ENCODE peak calls at places on chromosomes 6 and 20, in nine cellular contexts. C, N, O, H, U, V, A, L and W are unnamed samples.

GRCh38 chr6:116313377-116313776 is 33.6 kb upstream of the TSPYL1 start:
- DNase-seq in C (no peak), L (peak; percentile 57), H (no peak), A (peak; percentile 42), O (no peak), U (no peak), V (no peak), N (no peak), W (no peak)

GRCh38 chr20:58053391-58054055 is 174.9 kb downstream of the ANKRD60 start:
- DNase-seq in A (no peak), C (no peak), O (no peak), H (no peak), N (no peak), U (no peak), V (no peak), L (no peak), W (no peak)

GRCh38 chr20:59412896-59413295 is 112.5 kb downstream of the EDN3 start:
- DNase-seq in O (no peak), H (no peak), N (no peak), V (no peak), U (no peak), A (no peak), C (no peak), L (no peak), W (no peak)

GRCh38 chr6:14035448-14035847 is 82.1 kb upstream of the CD83 start:
- DNase-seq in H (no peak), A (peak; percentile 96), N (no peak), L (no peak), C (no peak), O (no peak), U (no peak), V (peak; percentile 55), W (no peak)

GRCh38 chr20:16748058-16748457 is at the start of gene OTOR:
- DNase-seq in H (no peak), L (no peak), V (no peak), C (no peak), N (no peak), A (no peak), U (no peak), O (no peak), W (no peak)

GRCh38 chr6:130309028-130309427 is 56.8 kb upstream of the TMEM200A start:
- DNase-seq in N (no peak), U (no peak), A (no peak), L (no peak), H (no peak), O (no peak), V (no peak), C (no peak), W (no peak)

GRCh38 chr6:121557146-121557545 is 121.7 kb downstream of the GJA1 start:
- DNase-seq in V (no peak), N (no peak), A (no peak), H (no peak), U (no peak), O (no peak), C (no peak), L (no peak), W (no peak)

GRCh38 chr6:16539086-16539931 is 222.0 kb downstream of the ATXN1 start:
- DNase-seq in L (no peak), C (no peak), O (no peak), U (peak; percentile 96), A (no peak), N (no peak), V (no peak), H (no peak), W (no peak)

GRCh38 chr6:15444081-15444731 is 198.3 kb downstream of the JARID2 start:
- DNase-seq in L (no peak), V (no peak), U (no peak), H (no peak), O (no peak), N (no peak), C (no peak), A (peak; percentile 89), W (no peak)

GRCh38 chr6:138491020-138491419 is 8.3 kb downstream of the NHSL1 start:
- DNase-seq in A (peak; percentile 51), C (no peak), V (no peak), O (no peak), N (no peak), L (no peak), U (no peak), H (no peak), W (no peak)

GRCh38 chr20:24938498-24938897 is 10.6 kb upstream of the CST7 start:
- DNase-seq in N (no peak), A (no peak), C (no peak), O (no peak), U (no peak), H (no peak), L (no peak), V (no peak), W (no peak)

GRCh38 chr20:39631557-39631956 is 669.4 kb downstream of the DHX35 start:
- DNase-seq in U (no peak), V (no peak), N (no peak), C (no peak), H (no peak), A (no peak), O (no peak), L (no peak), W (no peak)

DNA sequence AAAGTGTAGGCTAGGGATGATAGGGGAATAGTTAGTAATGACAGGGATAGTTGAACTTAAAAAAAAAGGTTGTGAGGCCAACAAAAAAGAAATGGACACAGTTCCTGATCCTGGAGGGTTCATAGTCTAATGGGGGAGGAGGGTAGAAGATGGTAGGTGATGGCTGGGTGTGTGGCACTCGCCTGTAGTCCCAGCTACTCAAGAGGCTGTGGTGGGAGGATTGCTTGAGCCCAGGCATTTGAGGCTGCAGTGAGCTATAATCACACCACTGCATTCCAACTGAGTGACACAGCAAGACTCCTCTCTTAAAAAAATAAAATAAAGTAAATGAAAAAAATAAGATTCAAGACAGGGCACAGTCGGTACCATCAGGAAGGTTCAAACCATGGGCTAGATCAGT is 2.4 kb upstream of the MICB start:
- DNase-seq in A (peak; percentile 62), N (no peak), V (no peak), H (no peak), U (no peak), L (peak; percentile 27), O (no peak), C (peak; percentile 43), W (no peak)
- H3K27ac ChIP-seq in A (no peak overlapping the region), N (no peak overlapping the region), V (no peak overlapping the region), H (peak overlapping the region; percentile 77), U (no peak overlapping the region), L (peak overlapping the region; percentile 74), O (peak overlapping the region; percentile 82), C (no peak overlapping the region), W (peak overlapping the region; percentile 18)

GRCh38 chr20:62238569-62239277 is 402 bp downstream of the OSBPL2 start:
- DNase-seq in C (peak; percentile 57), N (no peak), O (peak; percentile 55), L (peak; percentile 24), V (peak; percentile 60), H (peak; percentile 41), U (no peak), A (no peak), W (no peak)
- TF ChIP-seq POLR2A in C (no peak), N (no peak), O (peak; percentile 49), L (no peak), V (peak; percentile 62), H (no peak), U (peak; percentile 26), A (peak; percentile 9), W (no peak)

GRCh38 chr6:11094411-11094851 is 797 bp downstream of the SMIM13 start:
- DNase-seq in A (peak; percentile 45), C (peak; percentile 75), N (no peak), L (peak; percentile 65), V (peak; percentile 42), O (peak; percentile 54), U (peak; percentile 50), H (peak; percentile 47), W (peak; percentile 68)
- H3K27ac ChIP-seq in A (peak overlapping the region; percentile 91), C (peak overlapping the region; percentile 99), N (peak overlapping the region; percentile 95), L (peak overlapping the region; percentile 87), V (peak overlapping the region; percentile 94), O (peak overlapping the region; percentile 94), U (peak overlapping the region; percentile 90), H (peak overlapping the region; percentile 97), W (peak overlapping the region; percentile 93)

DNA sequence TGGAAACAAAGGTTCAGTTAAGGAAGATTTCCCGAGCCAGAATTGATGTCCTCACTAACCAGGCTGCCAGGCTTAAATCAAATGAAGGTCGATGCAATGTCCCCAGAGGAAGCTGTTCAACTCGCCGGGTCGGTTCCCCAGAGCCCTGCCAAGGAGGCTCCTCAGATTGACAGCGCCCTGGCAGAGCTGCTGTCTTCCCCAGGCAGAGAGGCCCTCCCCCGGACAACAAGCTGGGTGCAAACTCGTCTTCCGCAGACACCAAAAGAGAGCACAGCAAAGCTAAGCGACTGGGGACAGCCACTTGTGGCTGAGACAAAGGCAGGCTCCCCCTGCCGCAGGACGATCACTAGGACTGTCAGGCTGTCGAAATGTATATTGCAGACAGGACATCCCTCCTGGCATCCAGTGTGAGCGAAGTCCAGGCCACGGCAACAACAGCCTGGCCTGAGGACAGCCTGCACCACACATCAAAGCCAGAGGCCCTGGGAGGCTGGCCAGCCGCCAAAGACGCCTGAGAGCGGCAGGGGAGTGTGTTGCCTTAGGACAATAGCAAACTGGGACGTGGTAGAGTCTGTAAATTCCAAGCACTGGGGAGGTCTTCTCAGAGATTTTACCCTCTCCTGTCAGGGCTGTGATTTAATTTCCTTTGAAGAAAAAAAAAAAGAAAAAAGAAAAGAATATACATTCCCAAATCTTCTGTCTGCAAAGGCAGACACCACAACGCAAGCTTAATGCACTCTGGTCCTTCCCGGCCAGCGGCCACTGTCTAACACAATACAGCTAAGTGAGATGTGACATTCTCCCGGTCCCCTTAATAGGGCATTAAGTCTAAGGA is 99.1 kb downstream of the HIVEP2 start:
- DNase-seq in A (peak; percentile 70), U (peak; percentile 99), H (peak; percentile 84), C (peak; percentile 93), L (peak; percentile 97), N (peak; percentile 88), V (peak; percentile 79), O (peak; percentile 90), W (peak; percentile 97)
- TF ChIP-seq POLR2A in A (peak; percentile 0), U (peak; percentile 95), H (no peak), C (peak; percentile 81), L (no peak), N (peak; percentile 74), V (no peak), O (peak; percentile 54), W (peak; percentile 84)

DNA sequence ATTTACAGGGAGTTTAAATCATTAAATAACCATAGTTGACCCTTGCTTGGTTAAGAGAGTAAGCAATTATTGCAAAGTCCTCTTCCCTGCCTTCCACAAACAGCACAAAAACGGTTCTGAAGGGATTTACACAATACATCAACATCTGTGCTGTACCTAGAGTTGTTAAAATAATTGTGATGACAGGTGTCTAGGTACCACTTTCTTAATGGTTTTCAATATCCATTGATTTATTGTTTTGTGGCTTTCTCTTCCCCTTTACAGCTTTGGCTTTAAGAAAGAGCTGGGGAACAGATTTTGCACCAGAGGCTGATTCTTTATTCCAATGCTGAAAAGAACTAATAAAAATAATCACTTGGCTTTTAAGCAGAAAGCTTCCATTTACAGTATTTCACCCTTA is 598 bp upstream of the SOX4 start:
- DNase-seq in V (no peak), L (no peak), O (no peak), N (no peak), U (no peak), H (no peak), A (no peak), C (no peak), W (no peak)
- H3K27ac ChIP-seq in V (no peak overlapping the region), L (peak overlapping the region; percentile 6), O (peak overlapping the region; percentile 98), N (peak overlapping the region; percentile 80), U (no peak overlapping the region), H (peak overlapping the region; percentile 95), A (no peak overlapping the region), C (no peak overlapping the region), W (peak overlapping the region; percentile 9)